ENCODE peak calls at places on chromosomes 6 and 20, in eight cellular contexts. K is AG09309; G is Peyer's patch; I is breast epithelium; T is NK-92 treated with Interleukin-12 subunit alpha and Interleukin-12 subunit beta, amount 100 ng/mL, for 24 hours; Y is DMS 273 treated with DMSO at 0.1 percent for 48 hours; E is sciatic nerve; Q is stimulated activated CD8-positive, alpha-beta memory T cell treated with anti-CD3 and anti-CD28 coated beads, Interleukin-2, amount 100 ng/mL, for 48 hours. H is an unnamed sample.

GRCh38 chr6:141953072-141953471 is 179.7 kb upstream of the GJE1 start:
- DNase-seq in K (no peak), G (no peak), I (no peak), T (no peak), Y (no peak), E (no peak), Q (no peak), H (no peak)

GRCh38 chr6:24524801-24525200 is 30.0 kb downstream of the ALDH5A1 start:
- DNase-seq in K (peak), G (no peak), I (no peak), T (no peak), Y (no peak), E (no peak), Q (no peak), H (no peak)

GRCh38 chr20:46046588-46047310 is 17.7 kb downstream of the SLC12A5 start:
- DNase-seq in K (no peak), G (no peak), I (no peak), T (no peak), Y (no peak), E (no peak), Q (no peak), H (no peak)

GRCh38 chr6:84193140-84193708 is 34.2 kb downstream of the CEP162 start:
- DNase-seq in K (peak), G (no peak), I (no peak), T (no peak), Y (no peak), E (no peak), Q (no peak), H (no peak)

GRCh38 chr6:15510536-15511247 is 152.1 kb downstream of the DTNBP1 start:
- DNase-seq in K (no peak), G (no peak), I (peak), T (no peak), Y (no peak), E (no peak), Q (no peak), H (no peak)

GRCh38 chr6:75952132-75952531 is 120.3 kb downstream of the IMPG1 start:
- DNase-seq in K (no peak), G (no peak), I (no peak), T (no peak), Y (no peak), E (no peak), Q (no peak), H (no peak)

GRCh38 chr6:166365806-166366205 is 16.9 kb downstream of the MPC1 start:
- DNase-seq in K (no peak), G (no peak), I (no peak), T (no peak), Y (no peak), E (no peak), Q (no peak), H (no peak)

GRCh38 chr20:56418385-56418861 is 6.4 kb downstream of the CASS4 start:
- DNase-seq in K (no peak), G (peak), I (no peak), T (no peak), Y (no peak), E (no peak), Q (no peak), H (no peak)

GRCh38 chr6:108166664-108167448 is 1.0 kb downstream of the NR2E1 start:
- DNase-seq in K (no peak), G (no peak), I (no peak), T (no peak), Y (no peak), E (no peak), Q (no peak), H (no peak)

GRCh38 chr6:1821188-1822183 is 211.8 kb downstream of the FOXC1 start:
- DNase-seq in K (peak), G (no peak), I (no peak), T (no peak), Y (no peak), E (no peak), Q (no peak), H (no peak)

GRCh38 chr20:20551409-20551808 is 161.0 kb downstream of the RALGAPA2 start:
- DNase-seq in K (no peak), G (no peak), I (no peak), T (no peak), Y (peak), E (no peak), Q (no peak), H (no peak)

GRCh38 chr6:142915129-142915697 is 29.8 kb downstream of the HIVEP2 start:
- DNase-seq in K (no peak), G (no peak), I (no peak), T (peak), Y (no peak), E (no peak), Q (no peak), H (no peak)

GRCh38 chr6:112502348-112503130 is 155.4 kb downstream of the RFPL4B start:
- DNase-seq in K (no peak), G (no peak), I (no peak), T (no peak), Y (no peak), E (no peak), Q (no peak), H (no peak)

GRCh38 chr20:13401596-13401995 is 180.5 kb downstream of the ISM1 start:
- DNase-seq in K (no peak), G (no peak), I (no peak), T (no peak), Y (no peak), E (no peak), Q (no peak), H (no peak)

GRCh38 chr6:22253955-22254655 is 42.7 kb downstream of the PRL start:
- DNase-seq in K (no peak), G (no peak), I (no peak), T (no peak), Y (no peak), E (no peak), Q (no peak), H (no peak)

GRCh38 chr6:97151611-97152010 is 131.4 kb downstream of the MMS22L start:
- DNase-seq in K (no peak), G (no peak), I (no peak), T (no peak), Y (no peak), E (no peak), Q (no peak), H (no peak)

GRCh38 chr6:67881706-67882065 is 753.4 kb upstream of the ADGRB3 start:
- DNase-seq in K (no peak), G (no peak), I (no peak), T (no peak), Y (no peak), E (no peak), Q (no peak), H (no peak)

H was measured in transverse colon.